ENCODE peak calls at places on chromosomes 4 and X, in four cellular contexts. One of them, this sample, is unnamed.

GRCh38 chr4:159024266-159024665 is 78.6 kb upstream of the RAPGEF2 start:
- DNase-seq in esophagus squamous epithelium: no peak
- DNase-seq in hepatocyte: no peak
- DNase-seq in adrenal gland: no peak
- DNase-seq in this sample: peak; percentile 71

GRCh38 chrX:19334945-19335626 is 8.6 kb upstream of the PDHA1 start:
- DNase-seq in esophagus squamous epithelium: no peak
- DNase-seq in hepatocyte: no peak
- DNase-seq in adrenal gland: no peak
- DNase-seq in this sample: peak; percentile 70

GRCh38 chrX:40088299-40088625 is 9.5 kb downstream of the BCOR start:
- DNase-seq in esophagus squamous epithelium: no peak
- DNase-seq in hepatocyte: no peak
- DNase-seq in adrenal gland: no peak
- DNase-seq in this sample: peak; percentile 63

GRCh38 chr4:14262221-14262620 is 634.7 kb upstream of the BOD1L1 start:
- DNase-seq in esophagus squamous epithelium: no peak
- DNase-seq in hepatocyte: no peak
- DNase-seq in adrenal gland: no peak
- DNase-seq in this sample: no peak

GRCh38 chr4:176805155-176805554 is 12.4 kb upstream of the VEGFC start:
- DNase-seq in esophagus squamous epithelium: no peak
- DNase-seq in hepatocyte: no peak
- DNase-seq in adrenal gland: no peak
- DNase-seq in this sample: no peak

GRCh38 chr4:2712261-2712842 is 43.8 kb downstream of the TNIP2 start:
- DNase-seq in esophagus squamous epithelium: no peak
- DNase-seq in hepatocyte: no peak
- DNase-seq in adrenal gland: no peak
- DNase-seq in this sample: peak; percentile 75

GRCh38 chr4:5870701-5871100 is 22.2 kb downstream of the CRMP1 start:
- DNase-seq in esophagus squamous epithelium: no peak
- DNase-seq in hepatocyte: no peak
- DNase-seq in adrenal gland: no peak
- DNase-seq in this sample: no peak

GRCh38 chr4:139595989-139596679 is 40.1 kb upstream of the SETD7 start:
- DNase-seq in esophagus squamous epithelium: no peak
- DNase-seq in hepatocyte: no peak
- DNase-seq in adrenal gland: peak; percentile 18
- DNase-seq in this sample: peak; percentile 62

GRCh38 chr4:175424111-175424510 is 388.0 kb downstream of the GPM6A start:
- DNase-seq in esophagus squamous epithelium: no peak
- DNase-seq in hepatocyte: no peak
- DNase-seq in adrenal gland: no peak
- DNase-seq in this sample: no peak

GRCh38 chr4:168334053-168334452 is 15.5 kb upstream of the DDX60 start:
- DNase-seq in esophagus squamous epithelium: no peak
- DNase-seq in hepatocyte: no peak
- DNase-seq in adrenal gland: no peak
- DNase-seq in this sample: no peak

GRCh38 chr4:11565213-11565612 is 136.5 kb upstream of the HS3ST1 start:
- DNase-seq in esophagus squamous epithelium: no peak
- DNase-seq in hepatocyte: no peak
- DNase-seq in adrenal gland: no peak
- DNase-seq in this sample: no peak

DNA sequence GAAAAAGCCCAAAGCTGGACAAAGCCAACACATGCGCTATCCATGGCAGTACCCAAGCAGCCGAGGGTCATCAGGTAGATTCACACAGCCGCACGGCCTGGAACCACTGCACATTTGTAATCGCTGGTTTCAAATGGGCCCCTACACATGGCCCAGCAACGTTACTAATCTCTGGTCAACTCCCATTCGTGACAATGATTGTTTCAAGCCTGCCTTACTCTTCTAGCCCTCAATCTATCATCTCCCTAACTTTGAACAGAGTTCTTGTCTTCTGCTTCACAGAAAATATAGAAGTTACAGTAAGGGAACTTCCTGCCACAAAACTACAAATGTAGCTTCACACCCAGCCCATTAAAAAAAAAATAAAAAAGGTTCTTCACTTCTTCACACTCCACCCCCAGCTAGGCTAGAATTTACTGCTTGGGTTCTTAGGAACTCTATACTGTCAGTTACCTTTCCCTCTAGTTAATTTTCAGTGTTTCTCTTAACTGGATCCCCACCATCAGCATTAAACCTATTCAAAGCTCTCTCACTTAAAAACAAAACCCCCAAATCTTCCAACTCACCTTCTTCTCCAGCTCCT is 24.2 kb downstream of the CASP3 start:
- DNase-seq in esophagus squamous epithelium: no peak
- DNase-seq in hepatocyte: no peak
- DNase-seq in adrenal gland: no peak
- DNase-seq in this sample: no peak
- H3K9me3 ChIP-seq in esophagus squamous epithelium: no peaks in the 10 kb centered on the region
- H3K9me3 ChIP-seq in hepatocyte: no peaks in the 10 kb centered on the region
- H3K9me3 ChIP-seq in adrenal gland: no peaks in the 10 kb centered on the region
- H3K9me3 ChIP-seq in this sample: peaks cover 5% of the 10 kb centered on the region

DNA sequence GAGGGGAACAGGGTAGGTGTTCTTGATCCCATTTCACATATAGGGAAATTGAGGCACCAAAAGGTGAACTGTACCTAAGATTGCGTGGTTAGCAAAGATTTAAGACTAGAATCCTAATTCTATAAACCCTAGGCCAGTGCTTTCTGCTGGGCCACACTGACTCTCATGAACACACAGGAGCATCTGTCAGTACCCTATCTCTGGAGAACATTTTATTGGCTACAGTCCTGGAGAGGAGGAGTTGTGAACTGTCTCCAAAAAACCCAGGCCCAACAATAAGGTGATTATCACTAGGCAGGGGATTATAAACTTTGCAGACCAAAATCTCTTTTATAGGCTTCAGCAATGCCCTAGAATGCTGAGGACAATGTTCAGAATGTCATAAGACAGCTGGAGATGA is 24.1 kb downstream of the OPHN1 start:
- DNase-seq in esophagus squamous epithelium: no peak
- DNase-seq in hepatocyte: no peak
- DNase-seq in adrenal gland: no peak
- DNase-seq in this sample: no peak
- H3K4me3 ChIP-seq in esophagus squamous epithelium: no peak overlapping the region
- H3K4me3 ChIP-seq in hepatocyte: no peak overlapping the region
- H3K4me3 ChIP-seq in adrenal gland: no peak overlapping the region
- H3K4me3 ChIP-seq in this sample: no peak overlapping the region

GRCh38 chr4:102431608-102431961 is 69.6 kb upstream of the NFKB1 start:
- DNase-seq in esophagus squamous epithelium: no peak
- DNase-seq in hepatocyte: no peak
- DNase-seq in adrenal gland: no peak
- DNase-seq in this sample: no peak
- TF ChIP-seq CTCF in esophagus squamous epithelium: no peak
- TF ChIP-seq CTCF in hepatocyte: no peak
- TF ChIP-seq CTCF in adrenal gland: no peak
- TF ChIP-seq CTCF in this sample: peak; percentile 38

GRCh38 chr4:453267-453666 is 45.7 kb downstream of the ZNF721 start:
- DNase-seq in esophagus squamous epithelium: no peak
- DNase-seq in hepatocyte: no peak
- DNase-seq in adrenal gland: no peak
- DNase-seq in this sample: no peak
- H3K9me3 ChIP-seq in esophagus squamous epithelium: peaks cover 12% of the 10 kb centered on the region
- H3K9me3 ChIP-seq in hepatocyte: peaks cover 89% of the 10 kb centered on the region
- H3K9me3 ChIP-seq in adrenal gland: peaks cover 94% of the 10 kb centered on the region
- H3K9me3 ChIP-seq in this sample: peaks cover 97% of the 10 kb centered on the region

GRCh38 chrX:153830632-153831434 is 489 bp upstream of the PDZD4 start:
- DNase-seq in esophagus squamous epithelium: no peak
- DNase-seq in hepatocyte: no peak
- DNase-seq in adrenal gland: no peak
- DNase-seq in this sample: peak; percentile 61
- H3K4me3 ChIP-seq in esophagus squamous epithelium: no peak overlapping the region
- H3K4me3 ChIP-seq in hepatocyte: no peak overlapping the region
- H3K4me3 ChIP-seq in adrenal gland: peak overlapping the region; percentile 50
- H3K4me3 ChIP-seq in this sample: no peak overlapping the region

DNA sequence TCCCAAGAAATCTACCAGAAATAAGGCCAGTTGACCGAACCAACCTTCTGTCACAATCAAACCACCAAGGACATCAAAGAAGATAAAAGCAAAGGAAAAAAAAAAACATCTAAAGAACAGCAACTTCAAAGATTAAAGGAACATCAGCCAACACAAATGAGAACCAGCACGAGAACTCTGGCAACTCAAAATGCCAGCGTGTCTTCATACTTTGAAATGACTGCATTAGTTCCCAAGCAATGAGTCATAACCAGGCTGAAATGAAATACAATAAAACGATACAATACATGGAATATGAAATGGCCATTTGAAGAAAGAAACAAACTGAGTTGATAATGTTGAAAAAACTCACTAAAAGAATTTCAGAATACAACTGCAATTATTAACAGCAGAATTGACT is 611.6 kb upstream of the GRIA3 start:
- DNase-seq in esophagus squamous epithelium: no peak
- DNase-seq in hepatocyte: no peak
- DNase-seq in adrenal gland: no peak
- DNase-seq in this sample: no peak
- TF ChIP-seq CTCF in esophagus squamous epithelium: no peak
- TF ChIP-seq CTCF in hepatocyte: no peak
- TF ChIP-seq CTCF in adrenal gland: no peak
- TF ChIP-seq CTCF in this sample: no peak

GRCh38 chrX:1593286-1594271 is 2.2 kb downstream of the AKAP17A start:
- DNase-seq in esophagus squamous epithelium: no peak
- DNase-seq in hepatocyte: no peak
- DNase-seq in adrenal gland: peak; percentile 61
- DNase-seq in this sample: peak; percentile 37

GRCh38 chrX:1591863-1592127 is 391 bp downstream of the AKAP17A start:
- DNase-seq in esophagus squamous epithelium: no peak
- DNase-seq in hepatocyte: no peak
- DNase-seq in adrenal gland: no peak
- DNase-seq in this sample: no peak

GRCh38 chrX:1592863-1593201 is 1.4 kb downstream of the AKAP17A start:
- DNase-seq in esophagus squamous epithelium: no peak
- DNase-seq in hepatocyte: peak; percentile 44
- DNase-seq in adrenal gland: peak; percentile 47
- DNase-seq in this sample: no peak

GRCh38 chrX:1591102-1591862 is at the start of gene AKAP17A:
- DNase-seq in esophagus squamous epithelium: peak; percentile 66
- DNase-seq in hepatocyte: peak; percentile 96
- DNase-seq in adrenal gland: peak; percentile 95
- DNase-seq in this sample: peak; percentile 100

DNA sequence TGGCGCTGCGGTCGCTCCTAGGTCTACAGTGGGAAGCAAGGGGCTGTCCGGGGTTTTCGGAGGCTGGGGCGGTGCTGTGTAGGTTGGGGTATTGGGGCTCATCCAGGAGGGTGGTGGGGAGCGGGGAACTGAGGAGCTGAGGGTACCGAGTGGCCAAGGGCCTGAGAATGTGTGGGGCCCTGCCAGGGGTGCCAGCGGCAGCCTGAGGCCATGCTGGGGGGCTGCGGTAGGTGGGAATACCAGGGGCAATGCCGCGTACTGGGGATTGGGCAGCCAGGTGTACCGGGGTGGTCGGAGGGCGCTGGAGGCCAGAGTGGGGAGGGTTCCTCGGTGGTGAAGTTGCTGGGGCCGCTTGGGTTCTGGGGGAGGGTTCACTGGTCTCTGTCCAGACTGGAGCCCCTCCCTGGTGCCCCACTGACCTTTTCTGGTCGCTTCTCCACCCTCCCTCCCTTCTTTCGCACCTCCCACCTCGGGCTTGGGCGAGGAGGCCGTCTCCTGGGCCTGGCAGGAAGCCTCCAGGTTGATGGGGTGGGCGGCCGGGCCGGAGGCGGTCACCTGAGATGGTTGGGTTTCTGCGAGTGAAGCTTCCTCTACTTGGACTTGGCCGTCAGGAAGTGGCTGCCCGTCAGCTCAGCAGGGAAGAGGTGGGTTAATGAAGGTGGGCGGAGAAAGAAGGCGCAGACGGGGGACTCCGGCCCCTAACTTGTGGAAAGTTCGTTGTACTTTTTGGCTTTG is 891 bp downstream of the AKAP17A start:
- DNase-seq in esophagus squamous epithelium: no peak
- DNase-seq in hepatocyte: peak; percentile 50
- DNase-seq in adrenal gland: peak; percentile 40
- DNase-seq in this sample: peak; percentile 85
- H3K9me3 ChIP-seq in esophagus squamous epithelium: no peaks in the 10 kb centered on the region
- H3K9me3 ChIP-seq in hepatocyte: no peaks in the 10 kb centered on the region
- H3K9me3 ChIP-seq in adrenal gland: no peaks in the 10 kb centered on the region
- H3K9me3 ChIP-seq in this sample: no peaks in the 10 kb centered on the region

GRCh38 chr4:77001907-77002306 is 52.4 kb downstream of the SEPTIN11 start:
- DNase-seq in esophagus squamous epithelium: no peak
- DNase-seq in hepatocyte: no peak
- DNase-seq in adrenal gland: no peak
- DNase-seq in this sample: no peak
- H3K4me3 ChIP-seq in esophagus squamous epithelium: no peak overlapping the region
- H3K4me3 ChIP-seq in hepatocyte: no peak overlapping the region
- H3K4me3 ChIP-seq in adrenal gland: no peak overlapping the region
- H3K4me3 ChIP-seq in this sample: no peak overlapping the region